ENCODE peak calls at places on chromosomes 6 and 20, in six cellular contexts. L, Q, B, S, Z and N are unnamed samples.

GRCh38 chr6:121223212-121223611 is 111.1 kb downstream of the TBC1D32 start:
- DNase-seq in Q (no peak), L (no peak), B (no peak), S (no peak), Z (no peak), N (no peak)

GRCh38 chr6:41208439-41209106 is 7.6 kb upstream of the TREML2 start:
- DNase-seq in L (peak; percentile 28), B (no peak), Q (no peak), S (no peak), Z (no peak), N (no peak)

GRCh38 chr20:62367136-62367482 is at the start of gene LAMA5:
- DNase-seq in B (peak; percentile 47), Q (peak; percentile 87), L (no peak), S (peak; percentile 73), Z (no peak), N (peak; percentile 84)

GRCh38 chr6:79431469-79431868 is 105.8 kb downstream of the LCA5 start:
- DNase-seq in S (no peak), B (no peak), Q (no peak), Z (no peak), L (no peak), N (no peak)

GRCh38 chr6:34304164-34304563 is 55.4 kb upstream of the SMIM29 start:
- DNase-seq in Z (no peak), Q (no peak), S (no peak), B (no peak), L (no peak), N (no peak)

GRCh38 chr6:94245395-94245794 is 826.0 kb upstream of the EPHA7 start:
- DNase-seq in L (no peak), Q (no peak), B (no peak), Z (no peak), S (no peak), N (no peak)

GRCh38 chr20:43752051-43752360 is 25.2 kb upstream of the GTSF1L start:
- DNase-seq in B (no peak), Q (no peak), Z (no peak), S (no peak), L (no peak), N (no peak)

GRCh38 chr6:126077810-126078791 is 91.8 kb downstream of the TRMT11 start:
- DNase-seq in B (no peak), S (no peak), Z (no peak), L (no peak), Q (peak; percentile 37), N (no peak)

GRCh38 chr6:43851204-43851855 is 81.3 kb downstream of the VEGFA start:
- DNase-seq in Q (peak; percentile 98), B (peak; percentile 23), L (peak; percentile 19), Z (no peak), S (no peak), N (peak; percentile 67)

GRCh38 chr6:15526129-15526764 is 136.6 kb downstream of the DTNBP1 start:
- DNase-seq in S (no peak), B (no peak), Z (no peak), L (no peak), Q (no peak), N (peak; percentile 17)

GRCh38 chr6:45387236-45387635 is 9.5 kb upstream of the SUPT3H start:
- DNase-seq in B (no peak), S (no peak), Z (no peak), L (no peak), Q (peak; percentile 58), N (no peak)

GRCh38 chr20:58698741-58699141 is 6.1 kb downstream of the NPEPL1 start:
- DNase-seq in S (no peak), Q (no peak), L (no peak), Z (no peak), B (no peak), N (peak; percentile 51)

GRCh38 chr6:8066108-8066507 is 1.9 kb upstream of the BLOC1S5 start:
- DNase-seq in Z (no peak), S (no peak), Q (no peak), B (no peak), L (no peak), N (no peak)

GRCh38 chr20:43973231-43973630 is 58.6 kb downstream of the TOX2 start:
- DNase-seq in B (no peak), L (no peak), Z (no peak), S (no peak), Q (no peak), N (no peak)

GRCh38 chr6:116840091-116840490 is 11.2 kb upstream of the GPRC6A start:
- DNase-seq in B (peak; percentile 39), Z (no peak), Q (no peak), L (no peak), S (no peak), N (no peak)

GRCh38 chr20:4195499-4195898 is 180.1 kb upstream of the RNF24 start:
- DNase-seq in S (no peak), Q (peak; percentile 80), B (peak; percentile 30), Z (no peak), L (no peak), N (peak; percentile 44)

GRCh38 chr6:134254118-134254517 is 63.8 kb downstream of the SGK1 start:
- DNase-seq in L (no peak), Z (no peak), S (no peak), B (no peak), Q (no peak), N (no peak)

GRCh38 chr20:33933469-33933909 is 60.2 kb upstream of the RALY start:
- DNase-seq in S (peak; percentile 75), B (peak; percentile 79), Q (peak; percentile 79), Z (peak; percentile 65), L (peak; percentile 58), N (peak; percentile 70)

GRCh38 chr6:52543262-52543661 is 33.6 kb downstream of the TRAM2 start:
- DNase-seq in B (no peak), L (no peak), Q (no peak), Z (no peak), S (no peak), N (no peak)

GRCh38 chr20:57473246-57474042 is 51.5 kb downstream of the CTCFL start:
- DNase-seq in L (peak; percentile 76), S (no peak), B (peak; percentile 32), Q (no peak), Z (no peak), N (peak; percentile 76)

GRCh38 chr6:30557683-30557981 is 537 bp downstream of the PRR3 start:
- DNase-seq in Z (no peak), S (no peak), B (no peak), L (no peak), Q (peak; percentile 65), N (no peak)

GRCh38 chr20:49751397-49751735 is 37.7 kb upstream of the B4GALT5 start:
- DNase-seq in L (no peak), Z (no peak), B (no peak), Q (no peak), S (no peak), N (no peak)

GRCh38 chr20:58577139-58577806 is 62.1 kb upstream of the APCDD1L start:
- DNase-seq in L (no peak), Z (no peak), Q (no peak), B (no peak), S (no peak), N (peak; percentile 58)

GRCh38 chr6:47483853-47484546 is 6.4 kb downstream of the CD2AP start:
- DNase-seq in Z (no peak), Q (no peak), B (peak; percentile 63), S (no peak), L (no peak), N (no peak)

GRCh38 chr20:58312836-58313235 is 3.3 kb downstream of the RAB22A start:
- DNase-seq in Q (no peak), Z (no peak), B (peak; percentile 52), L (no peak), S (no peak), N (no peak)

GRCh38 chr6:53544500-53545308 is at the start of gene GCLC:
- DNase-seq in Q (peak; percentile 95), S (peak; percentile 93), Z (peak; percentile 91), B (peak; percentile 96), L (peak; percentile 86), N (peak; percentile 94)

GRCh38 chr6:148335582-148335981 is 7.1 kb upstream of the SASH1 start:
- DNase-seq in Q (peak; percentile 64), S (no peak), B (peak; percentile 23), Z (no peak), L (no peak), N (no peak)

GRCh38 chr6:36594816-36595167 is 630 bp downstream of the SRSF3 start:
- DNase-seq in L (no peak), B (no peak), Q (no peak), S (no peak), Z (no peak), N (no peak)

GRCh38 chr6:167109661-167110060 is 13.2 kb upstream of the CCR6 start:
- DNase-seq in S (no peak), Q (no peak), L (no peak), B (no peak), Z (no peak), N (no peak)

GRCh38 chr6:52522151-52522626 is 54.7 kb downstream of the TRAM2 start:
- DNase-seq in Z (no peak), Q (peak; percentile 79), B (peak; percentile 74), S (no peak), L (no peak), N (no peak)

GRCh38 chr6:36888654-36889481 is 3.1 kb downstream of the C6orf89 start:
- DNase-seq in L (no peak), Z (no peak), S (no peak), B (no peak), Q (no peak), N (no peak)

GRCh38 chr6:158041370-158041769 is 59.7 kb downstream of the SYNJ2 start:
- DNase-seq in B (no peak), L (no peak), Z (peak; percentile 26), S (no peak), Q (no peak), N (peak; percentile 16)

GRCh38 chr20:39850821-39851330 is 838.2 kb downstream of the MAFB start:
- DNase-seq in Q (peak; percentile 7), S (no peak), B (no peak), L (no peak), Z (no peak), N (no peak)